ENCODE peak calls at places on chromosome 20, in four cellular contexts. One of them, this sample, is unnamed.

GRCh38 chr20:57214427-57214826 is 52.0 kb downstream of the BMP7 start:
- DNase-seq in esophagus squamous epithelium: no peak
- DNase-seq in tibial nerve: no peak
- DNase-seq in transverse colon: no peak
- DNase-seq in this sample: no peak

GRCh38 chr20:43829951-43830690 is 84.5 kb upstream of the TOX2 start:
- DNase-seq in transverse colon: no peak
- DNase-seq in tibial nerve: no peak
- DNase-seq in esophagus squamous epithelium: no peak
- DNase-seq in this sample: no peak

GRCh38 chr20:18705490-18705889 is 108.1 kb upstream of the SCP2D1 start:
- DNase-seq in transverse colon: no peak
- DNase-seq in tibial nerve: no peak
- DNase-seq in esophagus squamous epithelium: no peak
- DNase-seq in this sample: no peak

GRCh38 chr20:20694591-20694990 is 17.9 kb downstream of the RALGAPA2 start:
- DNase-seq in tibial nerve: no peak
- DNase-seq in esophagus squamous epithelium: no peak
- DNase-seq in transverse colon: no peak
- DNase-seq in this sample: no peak

GRCh38 chr20:2399390-2399789 is 18.7 kb downstream of the TGM6 start:
- DNase-seq in tibial nerve: no peak
- DNase-seq in transverse colon: no peak
- DNase-seq in esophagus squamous epithelium: no peak
- DNase-seq in this sample: no peak

GRCh38 chr20:44701116-44701865 is 13.9 kb upstream of the CCN5 start:
- DNase-seq in tibial nerve: no peak
- DNase-seq in transverse colon: no peak
- DNase-seq in esophagus squamous epithelium: no peak
- DNase-seq in this sample: peak

GRCh38 chr20:52003415-52003814 is 188.2 kb downstream of the ZFP64 start:
- DNase-seq in tibial nerve: no peak
- DNase-seq in esophagus squamous epithelium: no peak
- DNase-seq in transverse colon: no peak
- DNase-seq in this sample: no peak

GRCh38 chr20:9409981-9410380 is 104.4 kb upstream of the LAMP5 start:
- DNase-seq in esophagus squamous epithelium: no peak
- DNase-seq in tibial nerve: no peak
- DNase-seq in transverse colon: no peak
- DNase-seq in this sample: no peak

GRCh38 chr20:20205141-20205861 is 153.0 kb downstream of the CFAP61 start:
- DNase-seq in transverse colon: no peak
- DNase-seq in esophagus squamous epithelium: no peak
- DNase-seq in tibial nerve: no peak
- DNase-seq in this sample: no peak

GRCh38 chr20:63679799-63680305 is 16.6 kb upstream of the TNFRSF6B start:
- DNase-seq in transverse colon: no peak
- DNase-seq in esophagus squamous epithelium: no peak
- DNase-seq in tibial nerve: no peak
- DNase-seq in this sample: no peak

GRCh38 chr20:50456452-50457324 is 53.5 kb upstream of the PTPN1 start:
- DNase-seq in transverse colon: no peak
- DNase-seq in tibial nerve: no peak
- DNase-seq in esophagus squamous epithelium: no peak
- DNase-seq in this sample: no peak

GRCh38 chr20:63355781-63356295 is 5.3 kb downstream of the CHRNA4 start:
- DNase-seq in transverse colon: no peak
- DNase-seq in esophagus squamous epithelium: no peak
- DNase-seq in tibial nerve: no peak
- DNase-seq in this sample: no peak

GRCh38 chr20:58112017-58112781 is 116.3 kb downstream of the ANKRD60 start:
- DNase-seq in tibial nerve: no peak
- DNase-seq in transverse colon: no peak
- DNase-seq in esophagus squamous epithelium: no peak
- DNase-seq in this sample: no peak

GRCh38 chr20:44075191-44075949 is 111.6 kb downstream of the JPH2 start:
- DNase-seq in transverse colon: no peak
- DNase-seq in esophagus squamous epithelium: no peak
- DNase-seq in tibial nerve: no peak
- DNase-seq in this sample: no peak

GRCh38 chr20:62198931-62199330 is 16.1 kb downstream of the MTG2 start:
- DNase-seq in transverse colon: no peak
- DNase-seq in esophagus squamous epithelium: no peak
- DNase-seq in tibial nerve: no peak
- DNase-seq in this sample: no peak

GRCh38 chr20:3204124-3204794 is at the start of gene DDRGK1:
- DNase-seq in esophagus squamous epithelium: peak
- DNase-seq in transverse colon: peak
- DNase-seq in tibial nerve: peak
- DNase-seq in this sample: peak

GRCh38 chr20:33372993-33373441 is 28.3 kb downstream of the CDK5RAP1 start:
- DNase-seq in transverse colon: no peak
- DNase-seq in esophagus squamous epithelium: no peak
- DNase-seq in tibial nerve: no peak
- DNase-seq in this sample: no peak

GRCh38 chr20:41956316-41957050 is 338.3 kb upstream of the CHD6 start:
- DNase-seq in transverse colon: no peak
- DNase-seq in tibial nerve: no peak
- DNase-seq in esophagus squamous epithelium: no peak
- DNase-seq in this sample: peak

GRCh38 chr20:49395183-49395582 is 87.3 kb downstream of the KCNB1 start:
- DNase-seq in esophagus squamous epithelium: no peak
- DNase-seq in tibial nerve: peak
- DNase-seq in transverse colon: peak
- DNase-seq in this sample: peak

GRCh38 chr20:2386516-2387179 is 5.9 kb downstream of the TGM6 start:
- DNase-seq in tibial nerve: no peak
- DNase-seq in esophagus squamous epithelium: no peak
- DNase-seq in transverse colon: no peak
- DNase-seq in this sample: no peak

GRCh38 chr20:5180421-5180820 is 53.6 kb downstream of the CDS2 start:
- DNase-seq in transverse colon: no peak
- DNase-seq in esophagus squamous epithelium: no peak
- DNase-seq in tibial nerve: no peak
- DNase-seq in this sample: no peak

GRCh38 chr20:391041-391711 is 10.6 kb downstream of the TRIB3 start:
- DNase-seq in esophagus squamous epithelium: no peak
- DNase-seq in tibial nerve: no peak
- DNase-seq in transverse colon: no peak
- DNase-seq in this sample: no peak

GRCh38 chr20:54168961-54169862 is 4.6 kb downstream of the CYP24A1 start:
- DNase-seq in esophagus squamous epithelium: no peak
- DNase-seq in transverse colon: no peak
- DNase-seq in tibial nerve: no peak
- DNase-seq in this sample: no peak

GRCh38 chr20:1255675-1256074 is 10.4 kb upstream of the SNPH start:
- DNase-seq in tibial nerve: no peak
- DNase-seq in transverse colon: no peak
- DNase-seq in esophagus squamous epithelium: no peak
- DNase-seq in this sample: no peak

GRCh38 chr20:21258411-21258810 is 44.7 kb upstream of the XRN2 start:
- DNase-seq in esophagus squamous epithelium: no peak
- DNase-seq in transverse colon: no peak
- DNase-seq in tibial nerve: no peak
- DNase-seq in this sample: no peak

GRCh38 chr20:50484271-50484976 is 25.8 kb upstream of the PTPN1 start:
- DNase-seq in transverse colon: no peak
- DNase-seq in tibial nerve: no peak
- DNase-seq in esophagus squamous epithelium: no peak
- DNase-seq in this sample: no peak

GRCh38 chr20:4152696-4153235 is 137.4 kb upstream of the RNF24 start:
- DNase-seq in esophagus squamous epithelium: no peak
- DNase-seq in transverse colon: no peak
- DNase-seq in tibial nerve: no peak
- DNase-seq in this sample: no peak

GRCh38 chr20:53202781-53203180 is 230.6 kb downstream of the TSHZ2 start:
- DNase-seq in transverse colon: no peak
- DNase-seq in esophagus squamous epithelium: no peak
- DNase-seq in tibial nerve: no peak
- DNase-seq in this sample: no peak

GRCh38 chr20:3470627-3471396 is at the start of gene ATRN:
- DNase-seq in transverse colon: peak
- DNase-seq in tibial nerve: peak
- DNase-seq in esophagus squamous epithelium: peak
- DNase-seq in this sample: peak

GRCh38 chr20:50385733-50386640 is 124.2 kb upstream of the PTPN1 start:
- DNase-seq in transverse colon: no peak
- DNase-seq in tibial nerve: no peak
- DNase-seq in esophagus squamous epithelium: no peak
- DNase-seq in this sample: no peak

GRCh38 chr20:8932192-8933150 is 136.4 kb upstream of the PLCB4 start:
- DNase-seq in esophagus squamous epithelium: no peak
- DNase-seq in transverse colon: no peak
- DNase-seq in tibial nerve: no peak
- DNase-seq in this sample: no peak

GRCh38 chr20:347640-348484 is 951 bp downstream of the NRSN2 start:
- DNase-seq in transverse colon: peak
- DNase-seq in esophagus squamous epithelium: no peak
- DNase-seq in tibial nerve: peak
- DNase-seq in this sample: peak

GRCh38 chr20:23441850-23442313 is 2.4 kb downstream of the CSTL1 start:
- DNase-seq in transverse colon: peak
- DNase-seq in esophagus squamous epithelium: no peak
- DNase-seq in tibial nerve: peak
- DNase-seq in this sample: peak

GRCh38 chr20:63695419-63696310 is 787 bp upstream of the TNFRSF6B start:
- DNase-seq in esophagus squamous epithelium: no peak
- DNase-seq in tibial nerve: no peak
- DNase-seq in transverse colon: no peak
- DNase-seq in this sample: no peak

GRCh38 chr20:53162251-53162835 is 190.2 kb downstream of the TSHZ2 start:
- DNase-seq in esophagus squamous epithelium: no peak
- DNase-seq in tibial nerve: peak
- DNase-seq in transverse colon: peak
- DNase-seq in this sample: peak

GRCh38 chr20:5996765-5997164 is 46.3 kb downstream of the MCM8 start:
- DNase-seq in esophagus squamous epithelium: no peak
- DNase-seq in tibial nerve: no peak
- DNase-seq in transverse colon: peak
- DNase-seq in this sample: no peak

GRCh38 chr20:47278907-47279348 is 77.6 kb downstream of the ZMYND8 start:
- DNase-seq in transverse colon: no peak
- DNase-seq in tibial nerve: no peak
- DNase-seq in esophagus squamous epithelium: no peak
- DNase-seq in this sample: no peak

GRCh38 chr20:36572701-36573102 is 695 bp upstream of the TGIF2 start:
- DNase-seq in esophagus squamous epithelium: no peak
- DNase-seq in tibial nerve: no peak
- DNase-seq in transverse colon: peak
- DNase-seq in this sample: peak

GRCh38 chr20:36575066-36575743 is 1.8 kb downstream of the TGIF2 start:
- DNase-seq in esophagus squamous epithelium: no peak
- DNase-seq in tibial nerve: peak
- DNase-seq in transverse colon: peak
- DNase-seq in this sample: peak

GRCh38 chr20:36573103-36573797 is at the start of gene TGIF2:
- DNase-seq in transverse colon: peak
- DNase-seq in esophagus squamous epithelium: peak
- DNase-seq in tibial nerve: peak
- DNase-seq in this sample: peak

GRCh38 chr20:36573798-36574277 is 441 bp downstream of the TGIF2 start:
- DNase-seq in tibial nerve: no peak
- DNase-seq in transverse colon: peak
- DNase-seq in esophagus squamous epithelium: no peak
- DNase-seq in this sample: no peak

GRCh38 chr20:36574278-36575065 is 1.1 kb downstream of the TGIF2 start:
- DNase-seq in transverse colon: peak
- DNase-seq in esophagus squamous epithelium: no peak
- DNase-seq in tibial nerve: no peak
- DNase-seq in this sample: peak
- TF ChIP-seq POLR2A in transverse colon: peak
- TF ChIP-seq POLR2A in esophagus squamous epithelium: no peak
- TF ChIP-seq POLR2A in tibial nerve: no peak
- TF ChIP-seq POLR2A in this sample: no peak

DNA sequence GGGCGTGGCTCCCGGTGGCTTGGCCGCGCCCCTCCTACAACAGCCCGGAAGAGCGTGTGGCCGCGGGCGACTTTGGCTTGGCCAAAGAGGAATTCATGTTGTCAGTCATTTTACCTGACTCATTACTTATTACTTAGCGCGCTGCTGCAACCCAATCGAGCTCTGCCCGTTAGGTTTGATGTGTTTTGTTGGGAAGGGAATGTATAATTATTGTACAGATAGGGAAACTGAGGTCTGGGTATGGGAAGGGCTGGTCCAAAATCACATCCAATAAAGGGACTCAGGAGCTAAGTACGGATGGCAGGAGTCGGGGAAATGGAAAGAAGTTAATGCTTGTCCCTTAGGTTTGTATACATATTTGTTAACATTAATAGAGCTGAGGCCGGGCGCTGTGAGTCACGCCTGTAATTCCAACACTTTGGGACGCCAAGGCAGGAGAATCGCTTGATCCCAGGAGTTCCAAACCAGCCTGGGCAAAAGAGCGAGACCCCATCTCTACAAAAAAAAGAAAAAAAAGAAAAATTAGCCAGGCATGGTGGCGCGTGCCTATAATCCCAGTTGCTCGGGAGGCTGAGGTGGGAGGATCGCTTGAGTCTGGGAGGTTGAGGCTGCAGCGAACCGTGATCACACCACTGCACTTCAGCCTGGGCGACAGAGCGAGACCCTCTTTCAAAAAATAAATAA is 639 bp upstream of the ZNF335 start:
- DNase-seq in esophagus squamous epithelium: no peak
- DNase-seq in tibial nerve: no peak
- DNase-seq in transverse colon: peak
- DNase-seq in this sample: no peak
- H3K27ac ChIP-seq in esophagus squamous epithelium: peak
- H3K27ac ChIP-seq in tibial nerve: peak
- H3K27ac ChIP-seq in transverse colon: peak
- H3K27ac ChIP-seq in this sample: peak

GRCh38 chr20:13130100-13130706 is 90.9 kb upstream of the ISM1 start:
- DNase-seq in tibial nerve: no peak
- DNase-seq in transverse colon: no peak
- DNase-seq in esophagus squamous epithelium: no peak
- DNase-seq in this sample: no peak

GRCh38 chr20:13130707-13131103 is 90.4 kb upstream of the ISM1 start:
- DNase-seq in transverse colon: no peak
- DNase-seq in tibial nerve: no peak
- DNase-seq in esophagus squamous epithelium: no peak
- DNase-seq in this sample: no peak

GRCh38 chr20:13125486-13125885 is 95.6 kb upstream of the ISM1 start:
- DNase-seq in transverse colon: no peak
- DNase-seq in tibial nerve: no peak
- DNase-seq in esophagus squamous epithelium: no peak
- DNase-seq in this sample: no peak

GRCh38 chr20:13131688-13132087 is 89.4 kb upstream of the ISM1 start:
- DNase-seq in tibial nerve: no peak
- DNase-seq in esophagus squamous epithelium: no peak
- DNase-seq in transverse colon: no peak
- DNase-seq in this sample: no peak

GRCh38 chr20:13128173-13128572 is 92.9 kb upstream of the ISM1 start:
- DNase-seq in esophagus squamous epithelium: no peak
- DNase-seq in transverse colon: no peak
- DNase-seq in tibial nerve: no peak
- DNase-seq in this sample: no peak
- TF ChIP-seq POLR2A in esophagus squamous epithelium: no peak
- TF ChIP-seq POLR2A in transverse colon: no peak
- TF ChIP-seq POLR2A in tibial nerve: no peak
- TF ChIP-seq POLR2A in this sample: no peak

GRCh38 chr20:35700625-35701148 is 1.5 kb downstream of the ROMO1 start:
- DNase-seq in transverse colon: no peak
- DNase-seq in esophagus squamous epithelium: no peak
- DNase-seq in tibial nerve: no peak
- DNase-seq in this sample: peak
- H3K27ac ChIP-seq in transverse colon: peak
- H3K27ac ChIP-seq in esophagus squamous epithelium: peak
- H3K27ac ChIP-seq in tibial nerve: no peak
- H3K27ac ChIP-seq in this sample: peak